ENCODE peak calls at places on chromosomes 11 and 22, in four cellular contexts. U is left cardiac atrium, O is NCI-H345, G is occipital lobe. P is an unnamed sample.

GRCh38 chr11:34204396-34205279 is 99.2 kb downstream of the NAT10 start:
- DNase-seq in G (no peak), U (no peak), O (peak; percentile 12), P (no peak)

GRCh38 chr11:79430280-79430679 is 10.6 kb downstream of the TENM4 start:
- DNase-seq in O (no peak), U (no peak), G (no peak), P (no peak)

GRCh38 chr11:72348250-72348649 is 86.1 kb downstream of the CLPB start:
- DNase-seq in G (no peak), U (no peak), O (no peak), P (no peak)

GRCh38 chr11:92770981-92771380 is 198.5 kb upstream of the MTNR1B start:
- DNase-seq in U (no peak), G (no peak), O (no peak), P (no peak)

GRCh38 chr11:46294365-46295309 is 17.2 kb downstream of the CREB3L1 start:
- DNase-seq in G (no peak), U (no peak), O (no peak), P (no peak)

GRCh38 chr11:134506046-134506445 is 94.0 kb upstream of the B3GAT1 start:
- DNase-seq in G (no peak), O (no peak), U (no peak), P (no peak)

GRCh38 chr11:106461148-106461547 is 383.7 kb downstream of the AASDHPPT start:
- DNase-seq in O (no peak), G (no peak), U (no peak), P (no peak)

GRCh38 chr11:119315139-119316016 is 1.6 kb downstream of the MCAM start:
- DNase-seq in O (no peak), U (peak; percentile 59), G (no peak), P (no peak)

GRCh38 chr22:46714550-46714949 is 23.5 kb downstream of the CERK start:
- DNase-seq in G (no peak), U (no peak), O (no peak), P (no peak)

GRCh38 chr22:34841321-34841901 is 224.5 kb upstream of the ISX start:
- DNase-seq in G (no peak), U (no peak), O (no peak), P (no peak)

GRCh38 chr11:122706689-122707088 is 51.2 kb downstream of the UBASH3B start:
- DNase-seq in U (no peak), G (no peak), O (no peak), P (no peak)

GRCh38 chr11:133619397-133619796 is 87.1 kb upstream of the OPCML start:
- DNase-seq in U (no peak), O (no peak), G (no peak), P (no peak)

GRCh38 chr11:18791175-18792065 is at the start of gene PTPN5:
- DNase-seq in O (peak; percentile 38), G (peak; percentile 29), U (no peak), P (peak; percentile 23)

GRCh38 chr11:36628765-36629199 is 30.7 kb upstream of the RAG2 start:
- DNase-seq in U (no peak), G (no peak), O (no peak), P (no peak)